ENCODE peak calls at places on chromosomes 6 and 20, in nine cellular contexts. J, H, G, V, Y, W, C, M and I are unnamed samples. For H3K27me3, the result is how much of the 10 kb centered on the place peaks cover.

GRCh38 chr6:144725731-144726522 is 440.8 kb downstream of the UTRN start:
- DNase-seq in J (peak), H (peak), G (no peak), V (no peak), Y (no peak), W (peak), C (no peak), M (no peak), I (no peak)

GRCh38 chr6:164108869-164109769 is 694.6 kb downstream of the QKI start:
- DNase-seq in J (peak), H (peak), G (peak), V (no peak), Y (no peak), W (no peak), C (no peak), M (no peak), I (peak)

GRCh38 chr6:118744261-118744941 is 93.0 kb upstream of the CEP85L start:
- DNase-seq in J (no peak), H (peak), G (no peak), V (no peak), Y (no peak), W (peak), C (no peak), M (no peak), I (no peak)

GRCh38 chr6:135434095-135434494 is 63.4 kb downstream of the AHI1 start:
- DNase-seq in J (no peak), H (no peak), G (no peak), V (no peak), Y (no peak), W (no peak), C (no peak), M (no peak), I (no peak)

GRCh38 chr6:3377536-3378397 is 79.1 kb downstream of the SLC22A23 start:
- DNase-seq in J (no peak), H (no peak), G (no peak), V (no peak), Y (no peak), W (peak), C (no peak), M (no peak), I (peak)

GRCh38 chr20:33811763-33812672 is 870 bp downstream of the CHMP4B start:
- DNase-seq in J (peak), H (peak), G (peak), V (peak), Y (no peak), W (peak), C (peak), M (peak), I (peak)

GRCh38 chr6:46170357-46171289 is at the start of gene ENPP5:
- DNase-seq in J (peak), H (no peak), G (peak), V (peak), Y (no peak), W (peak), C (peak), M (peak), I (peak)

GRCh38 chr6:151119823-151120524 is 119.8 kb upstream of the AKAP12 start:
- DNase-seq in J (no peak), H (no peak), G (no peak), V (no peak), Y (no peak), W (no peak), C (peak), M (no peak), I (no peak)

GRCh38 chr6:2485116-2485515 is 239.7 kb upstream of the GMDS start:
- DNase-seq in J (no peak), H (no peak), G (no peak), V (no peak), Y (no peak), W (no peak), C (no peak), M (no peak), I (no peak)

GRCh38 chr6:106360989-106361430 is 493 bp downstream of the CRYBG1 start:
- DNase-seq in J (peak), H (no peak), G (no peak), V (no peak), Y (no peak), W (peak), C (peak), M (no peak), I (peak)

GRCh38 chr6:43070028-43070632 is 6.0 kb upstream of the PTK7 start:
- DNase-seq in J (no peak), H (peak), G (no peak), V (no peak), Y (no peak), W (peak), C (peak), M (no peak), I (no peak)

GRCh38 chr6:138162104-138162946 is 586 bp downstream of the ARFGEF3 start:
- DNase-seq in J (peak), H (peak), G (no peak), V (no peak), Y (no peak), W (no peak), C (peak), M (no peak), I (peak)

GRCh38 chr20:45268531-45268930 is 14.2 kb upstream of the SLPI start:
- DNase-seq in J (no peak), H (no peak), G (no peak), V (no peak), Y (peak), W (no peak), C (no peak), M (no peak), I (no peak)

GRCh38 chr6:94478178-94479140 is 1059.1 kb upstream of the EPHA7 start:
- DNase-seq in J (no peak), H (peak), G (no peak), V (no peak), Y (no peak), W (no peak), C (no peak), M (no peak), I (no peak)

GRCh38 chr20:51636123-51636522 is 93.6 kb upstream of the NFATC2 start:
- DNase-seq in J (no peak), H (no peak), G (no peak), V (no peak), Y (no peak), W (peak), C (no peak), M (no peak), I (no peak)

GRCh38 chr6:144106206-144106605 is 10.8 kb upstream of the SF3B5 start:
- DNase-seq in J (no peak), H (no peak), G (no peak), V (no peak), Y (no peak), W (no peak), C (peak), M (no peak), I (no peak)

GRCh38 chr6:10582774-10583508 is 61.8 kb downstream of the GCNT2 start:
- DNase-seq in J (no peak), H (no peak), G (no peak), V (no peak), Y (no peak), W (peak), C (peak), M (no peak), I (no peak)

GRCh38 chr20:50695144-50695872 is 4.0 kb upstream of the RIPOR3 start:
- DNase-seq in J (no peak), H (no peak), G (peak), V (peak), Y (no peak), W (peak), C (no peak), M (no peak), I (no peak)

GRCh38 chr6:134049586-134049985 is 2.8 kb downstream of the SLC2A12 start:
- DNase-seq in J (no peak), H (no peak), G (no peak), V (no peak), Y (no peak), W (no peak), C (no peak), M (no peak), I (no peak)

GRCh38 chr6:137241481-137242011 is 22.4 kb upstream of the IFNGR1 start:
- DNase-seq in J (no peak), H (peak), G (no peak), V (no peak), Y (peak), W (peak), C (no peak), M (no peak), I (no peak)

GRCh38 chr20:11168026-11168425 is 494.2 kb upstream of the JAG1 start:
- DNase-seq in J (no peak), H (no peak), G (no peak), V (no peak), Y (no peak), W (peak), C (no peak), M (no peak), I (no peak)

GRCh38 chr20:64080013-64080812 is at the start of gene OPRL1:
- DNase-seq in J (no peak), H (no peak), G (no peak), V (no peak), Y (no peak), W (no peak), C (no peak), M (peak), I (no peak)

GRCh38 chr6:46419576-46420002 is 71.7 kb downstream of the RCAN2 start:
- DNase-seq in J (peak), H (peak), G (peak), V (peak), Y (no peak), W (peak), C (peak), M (no peak), I (no peak)

GRCh38 chr6:116682334-116682712 is 1.3 kb downstream of the KPNA5 start:
- DNase-seq in J (no peak), H (no peak), G (no peak), V (no peak), Y (no peak), W (peak), C (no peak), M (peak), I (no peak)

GRCh38 chr6:166598441-166599138 is 12.1 kb upstream of the RAMACL start:
- DNase-seq in J (peak), H (no peak), G (peak), V (peak), Y (no peak), W (peak), C (no peak), M (no peak), I (no peak)

GRCh38 chr6:83265384-83265783 is 72.2 kb downstream of the RWDD2A start:
- DNase-seq in J (no peak), H (no peak), G (no peak), V (no peak), Y (no peak), W (peak), C (no peak), M (no peak), I (no peak)

GRCh38 chr6:165800337-165800736 is 137.3 kb upstream of the PDE10A start:
- DNase-seq in J (no peak), H (no peak), G (no peak), V (no peak), Y (no peak), W (no peak), C (no peak), M (no peak), I (no peak)

GRCh38 chr6:34248198-34248726 is 544 bp downstream of the SMIM29 start:
- DNase-seq in J (peak), H (peak), G (peak), V (no peak), Y (no peak), W (peak), C (no peak), M (peak), I (peak)

GRCh38 chr6:83431545-83432165 is 804 bp upstream of the ME1 start:
- DNase-seq in J (no peak), H (no peak), G (no peak), V (no peak), Y (no peak), W (peak), C (no peak), M (no peak), I (no peak)

GRCh38 chr20:1894951-1895673 is at the start of gene SIRPA:
- DNase-seq in J (peak), H (peak), G (peak), V (peak), Y (peak), W (peak), C (peak), M (no peak), I (peak)

GRCh38 chr6:133644548-133644947 is 244.4 kb upstream of the TCF21 start:
- DNase-seq in J (no peak), H (no peak), G (no peak), V (no peak), Y (no peak), W (no peak), C (no peak), M (no peak), I (no peak)

GRCh38 chr20:45545754-45546453 is 1.3 kb downstream of the EPPIN start:
- DNase-seq in J (no peak), H (no peak), G (no peak), V (no peak), Y (peak), W (peak), C (peak), M (no peak), I (no peak)

GRCh38 chr6:9086331-9086730 is 651.0 kb upstream of the SLC35B3 start:
- DNase-seq in J (no peak), H (no peak), G (no peak), V (no peak), Y (no peak), W (peak), C (no peak), M (no peak), I (no peak)

GRCh38 chr6:163335671-163336545 is 78.6 kb upstream of the QKI start:
- DNase-seq in J (peak), H (peak), G (peak), V (peak), Y (no peak), W (no peak), C (peak), M (no peak), I (peak)

GRCh38 chr6:30725713-30726505 is 5.8 kb downstream of the TUBB start:
- DNase-seq in J (no peak), H (peak), G (no peak), V (no peak), Y (no peak), W (no peak), C (no peak), M (no peak), I (no peak)

GRCh38 chr6:142621822-142622221 is 320.0 kb downstream of the ADGRG6 start:
- DNase-seq in J (no peak), H (no peak), G (no peak), V (no peak), Y (no peak), W (no peak), C (no peak), M (no peak), I (no peak)
- H3K27ac ChIP-seq in J (no peak), H (no peak), G (no peak), V (no peak), Y (no peak), W (no peak), C (no peak), M (no peak), I (no peak)

DNA sequence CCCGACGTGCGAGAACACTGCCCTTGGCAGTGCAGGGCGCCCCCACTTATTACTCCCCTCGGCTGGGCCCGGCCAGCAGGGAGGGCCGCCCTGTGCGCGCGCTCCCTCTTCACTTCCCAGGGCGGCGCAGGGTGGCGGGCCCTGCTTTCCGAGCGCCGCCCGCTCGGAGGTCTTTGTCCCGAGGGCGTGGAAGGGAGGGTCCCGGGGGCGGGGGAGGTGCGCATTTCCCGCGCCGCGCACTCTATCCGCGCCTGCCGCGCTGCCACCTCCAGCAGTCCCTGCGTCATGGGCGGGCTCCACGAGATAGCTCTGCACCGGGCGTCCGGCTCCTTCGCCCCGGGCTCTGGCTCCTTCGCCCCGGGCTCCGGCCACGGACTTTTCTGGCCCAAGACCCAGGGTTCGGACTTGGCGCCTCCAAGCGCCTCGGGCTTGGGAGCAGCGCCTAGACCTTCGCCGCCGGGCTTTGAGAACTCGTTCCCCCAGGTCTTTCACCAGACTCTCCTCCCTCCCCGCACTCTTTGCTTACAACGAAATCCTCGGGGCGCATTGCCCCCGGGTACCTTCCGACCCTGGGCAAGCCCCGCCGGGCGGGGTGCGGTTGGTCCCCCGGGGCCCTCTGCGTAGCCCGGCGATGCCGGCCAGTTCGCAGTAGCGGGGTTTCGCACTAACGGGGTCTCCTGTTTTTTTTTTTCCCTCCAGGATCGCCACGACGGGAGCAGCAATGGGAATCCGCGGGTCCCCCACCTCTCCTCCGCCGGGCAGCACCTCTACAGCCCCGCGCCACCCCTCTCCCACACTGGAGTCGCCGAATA is 1.6 kb downstream of the TFAP2C start:
- DNase-seq in J (no peak), H (no peak), G (no peak), V (no peak), Y (no peak), W (peak), C (peak), M (no peak), I (no peak)
- H3K27me3 ChIP-seq in J (half or more), H (under half), G (under half), V (under half), Y (half or more), W (under half), C (half or more), M (under half), I (half or more)

GRCh38 chr20:41074441-41074840 is 45.8 kb downstream of the TOP1 start:
- DNase-seq in J (no peak), H (no peak), G (no peak), V (no peak), Y (no peak), W (no peak), C (no peak), M (no peak), I (no peak)

GRCh38 chr20:41076776-41077175 is 48.2 kb downstream of the TOP1 start:
- DNase-seq in J (no peak), H (no peak), G (no peak), V (no peak), Y (no peak), W (no peak), C (no peak), M (no peak), I (no peak)

GRCh38 chr20:41072919-41073318 is 44.3 kb downstream of the TOP1 start:
- DNase-seq in J (no peak), H (no peak), G (no peak), V (no peak), Y (no peak), W (no peak), C (no peak), M (no peak), I (no peak)

GRCh38 chr20:41072099-41072798 is 43.6 kb downstream of the TOP1 start:
- DNase-seq in J (peak), H (peak), G (peak), V (peak), Y (no peak), W (peak), C (no peak), M (no peak), I (no peak)
- H3K27ac ChIP-seq in J (peak), H (no peak), G (peak), V (peak), Y (peak), W (peak), C (peak), M (no peak), I (peak)

DNA sequence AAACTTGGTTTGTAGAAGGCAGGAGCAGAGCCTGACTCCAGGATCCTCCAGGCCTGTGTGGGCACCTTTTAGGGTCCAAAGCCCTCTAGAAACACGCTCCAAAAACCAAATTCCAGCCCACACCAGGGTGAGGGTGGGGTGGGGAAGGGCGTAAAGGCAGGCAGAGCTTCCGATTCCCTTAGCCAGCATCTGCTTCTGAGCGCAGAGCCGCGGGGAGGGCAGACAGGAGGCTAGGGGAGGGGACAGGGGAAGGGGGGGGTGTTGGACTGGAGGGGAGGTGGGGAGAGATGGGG is 21.7 kb upstream of the FRMD1 start:
- DNase-seq in J (no peak), H (no peak), G (no peak), V (no peak), Y (no peak), W (no peak), C (no peak), M (no peak), I (peak)
- H3K27me3 ChIP-seq in J (under half), H (under half), G (under half), V (under half), Y (half or more), W (under half), C (half or more), M (under half), I (under half)

GRCh38 chr6:13523826-13524622 is 36.6 kb upstream of the GFOD1 start:
- DNase-seq in J (no peak), H (no peak), G (no peak), V (no peak), Y (no peak), W (no peak), C (peak), M (no peak), I (no peak)
- H3K27ac ChIP-seq in J (peak), H (no peak), G (no peak), V (no peak), Y (no peak), W (no peak), C (peak), M (no peak), I (no peak)

GRCh38 chr6:102494808-102495207 is 1101.3 kb downstream of the GRIK2 start:
- DNase-seq in J (no peak), H (no peak), G (no peak), V (no peak), Y (no peak), W (no peak), C (no peak), M (no peak), I (no peak)
- H3K27me3 ChIP-seq in J (under half), H (under half), G (under half), V (under half), Y (under half), W (under half), C (under half), M (under half), I (under half)

DNA sequence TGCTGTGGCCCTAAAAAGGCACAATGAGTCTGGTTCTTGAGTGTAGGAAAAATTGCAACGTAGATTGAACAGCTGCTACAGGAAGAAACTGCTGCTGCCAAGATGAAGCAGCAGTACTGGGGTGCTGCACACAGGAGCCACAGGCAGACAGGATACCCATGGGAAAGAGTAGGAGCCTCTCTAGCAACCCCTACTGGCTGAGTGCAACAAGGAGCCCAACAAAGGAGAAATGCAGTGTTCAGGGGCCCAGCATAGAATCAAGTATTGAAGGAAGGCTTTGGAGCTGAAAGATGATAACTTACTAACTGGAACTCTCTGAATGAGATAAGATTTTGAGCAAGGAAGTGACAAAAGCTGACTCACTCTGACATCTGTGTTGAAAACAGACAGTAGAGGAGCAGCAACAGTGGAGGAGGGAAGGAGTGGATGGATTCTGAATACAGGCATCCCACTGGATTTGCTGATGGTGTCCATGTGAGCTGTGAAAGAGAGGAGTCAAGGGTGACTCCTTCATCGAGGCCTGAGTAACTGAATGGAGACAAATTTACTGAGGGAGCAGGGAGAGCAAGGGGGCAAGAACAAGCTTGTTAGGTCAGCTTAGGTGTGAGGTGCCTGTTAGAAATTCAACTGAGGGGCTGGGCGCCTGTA is 534.7 kb upstream of the JARID2 start:
- DNase-seq in J (peak), H (peak), G (no peak), V (no peak), Y (no peak), W (peak), C (peak), M (no peak), I (no peak)
- H3K27ac ChIP-seq in J (peak), H (no peak), G (no peak), V (no peak), Y (no peak), W (peak), C (no peak), M (no peak), I (no peak)